ENCODE peak calls at places on chromosomes 11 and 22, in four cellular contexts. C is uterus, G is GM04504, T is coronary artery. R is an unnamed sample.

GRCh38 chr11:71322861-71323582 is 70.6 kb upstream of the SHANK2 start:
- DNase-seq in C (no peak), G (no peak), T (no peak), R (no peak)

GRCh38 chr11:36702330-36703054 is 104.5 kb upstream of the RAG2 start:
- DNase-seq in C (no peak), G (peak; percentile 15), T (no peak), R (no peak)

GRCh38 chr11:34363363-34364084 is 5.7 kb upstream of the ABTB2 start:
- DNase-seq in C (no peak), G (no peak), T (no peak), R (no peak)

GRCh38 chr22:45997077-45997774 is 20.3 kb upstream of the WNT7B start:
- DNase-seq in C (peak; percentile 95), G (peak; percentile 98), T (no peak), R (peak; percentile 95)

GRCh38 chr11:73271936-73272679 is at the start of gene P2RY6:
- DNase-seq in C (no peak), G (no peak), T (peak; percentile 73), R (no peak)

GRCh38 chr11:71580057-71581003 is 2.3 kb downstream of the KRTAP5-11 start:
- DNase-seq in C (peak; percentile 24), G (peak; percentile 60), T (no peak), R (no peak)

GRCh38 chr22:30228509-30229359 is 17.8 kb downstream of the LIF start:
- DNase-seq in C (no peak), G (no peak), T (no peak), R (no peak)

GRCh38 chr22:23519442-23520177 is 60.5 kb downstream of the IGLL1 start:
- DNase-seq in C (no peak), G (no peak), T (no peak), R (no peak)

GRCh38 chr11:33687733-33688479 is 12.7 kb downstream of the C11orf91 start:
- DNase-seq in C (no peak), G (no peak), T (no peak), R (no peak)

GRCh38 chr11:75325713-75326438 is 25.6 kb downstream of the ARRB1 start:
- DNase-seq in C (peak; percentile 68), G (peak; percentile 55), T (no peak), R (peak; percentile 85)

GRCh38 chr11:129374081-129374992 is 1.3 kb upstream of the BARX2 start:
- DNase-seq in C (no peak), G (no peak), T (no peak), R (no peak)

GRCh38 chr11:63592975-63593395 is 21.2 kb downstream of the PLAAT3 start:
- DNase-seq in C (no peak), G (no peak), T (no peak), R (no peak)

GRCh38 chr11:13691296-13691899 is 22.9 kb downstream of the FAR1 start:
- DNase-seq in C (no peak), G (no peak), T (no peak), R (no peak)

GRCh38 chr11:78381867-78382266 is 35.8 kb downstream of the GAB2 start:
- DNase-seq in C (no peak), G (no peak), T (no peak), R (no peak)

GRCh38 chr11:102935514-102935913 is 20.0 kb downstream of the MMP13 start:
- DNase-seq in C (no peak), G (no peak), T (no peak), R (no peak)

GRCh38 chr22:30878516-30879365 is 89.8 kb downstream of the MORC2 start:
- DNase-seq in C (no peak), G (no peak), T (no peak), R (no peak)

GRCh38 chr22:37968452-37969251 is 15.2 kb downstream of the POLR2F start:
- DNase-seq in C (no peak), G (no peak), T (no peak), R (no peak)

GRCh38 chr11:14582835-14583234 is 60.8 kb upstream of the PDE3B start:
- DNase-seq in C (no peak), G (no peak), T (no peak), R (peak; percentile 62)

GRCh38 chr11:86570020-86570419 is 102.4 kb downstream of the ME3 start:
- DNase-seq in C (no peak), G (no peak), T (no peak), R (no peak)

GRCh38 chr11:114088216-114088615 is 28.7 kb downstream of the ZBTB16 start:
- DNase-seq in C (no peak), G (no peak), T (no peak), R (no peak)

R was measured in right atrium auricular region.